ENCODE peak calls at places on chromosome 10, in nine cellular contexts. A, O, P, M, E, X, I, C and T are unnamed samples.
A peak's percentile ranks its signal among the peaks of the same experiment; 100 is the strongest.

GRCh38 chr10:73625004-73625883 is 16.0 kb downstream of the MYOZ1 start:
- DNase-seq in P (no peak), O (no peak), I (peak; percentile 21), X (peak; percentile 85), E (no peak), M (no peak), A (peak; percentile 27), C (no peak), T (peak; percentile 45)

GRCh38 chr10:6920072-6921019 is 340.3 kb upstream of the PRKCQ start:
- DNase-seq in O (peak; percentile 91), P (no peak), A (peak; percentile 12), M (peak; percentile 56), I (peak; percentile 92), E (peak; percentile 68), C (peak; percentile 87), X (peak; percentile 92), T (peak; percentile 54)

GRCh38 chr10:99941942-99942835 is 67.6 kb downstream of the DNMBP start:
- DNase-seq in P (no peak), E (no peak), I (no peak), X (no peak), C (no peak), A (peak; percentile 51), M (no peak), O (no peak), T (no peak)

GRCh38 chr10:89615824-89616223 is 29.2 kb downstream of the PANK1 start:
- DNase-seq in O (no peak), X (no peak), M (no peak), E (no peak), P (no peak), C (no peak), A (peak; percentile 48), I (no peak), T (no peak)

GRCh38 chr10:57661206-57661605 is 606.5 kb downstream of the IPMK start:
- DNase-seq in I (no peak), O (no peak), X (no peak), C (no peak), A (no peak), M (no peak), E (no peak), P (no peak), T (no peak)

GRCh38 chr10:49605177-49605938 is 4.8 kb upstream of the SLC18A3 start:
- DNase-seq in A (no peak), I (no peak), O (no peak), C (peak; percentile 67), P (no peak), M (no peak), X (no peak), E (no peak), T (no peak)

GRCh38 chr10:126221874-126222273 is 166.4 kb downstream of the ADAM12 start:
- DNase-seq in I (no peak), P (no peak), E (no peak), C (no peak), X (no peak), A (no peak), M (no peak), O (no peak), T (no peak)

GRCh38 chr10:84334806-84335205 is 6.4 kb downstream of the CCSER2 start:
- DNase-seq in A (no peak), P (no peak), M (no peak), X (peak; percentile 20), E (no peak), O (no peak), I (no peak), C (no peak), T (no peak)

GRCh38 chr10:102492344-102492939 is 10.1 kb downstream of the ACTR1A start:
- DNase-seq in X (no peak), C (no peak), P (no peak), M (no peak), E (no peak), I (no peak), O (no peak), A (no peak), T (no peak)

GRCh38 chr10:8035641-8036520 is 18.6 kb upstream of the GATA3 start:
- DNase-seq in E (no peak), X (peak; percentile 69), P (no peak), I (no peak), C (peak; percentile 67), A (no peak), O (no peak), M (no peak), T (no peak)

GRCh38 chr10:71333154-71333887 is 14.3 kb downstream of the SLC29A3 start:
- DNase-seq in P (no peak), O (peak; percentile 66), X (no peak), A (no peak), M (no peak), C (no peak), E (no peak), I (no peak), T (no peak)

GRCh38 chr10:9126728-9127127 is 1072.2 kb downstream of the GATA3 start:
- DNase-seq in C (no peak), O (no peak), P (no peak), X (no peak), I (peak; percentile 24), M (no peak), E (no peak), A (no peak), T (no peak)

GRCh38 chr10:71842856-71843530 is 8.1 kb downstream of the PSAP start:
- DNase-seq in M (no peak), P (no peak), I (no peak), X (no peak), A (no peak), C (no peak), O (no peak), E (no peak), T (no peak)

GRCh38 chr10:29030855-29031254 is 258.0 kb upstream of the LYZL1 start:
- DNase-seq in I (no peak), A (no peak), E (no peak), P (no peak), C (no peak), M (no peak), O (no peak), X (no peak), T (no peak)

GRCh38 chr10:29026802-29027201 is 262.1 kb upstream of the LYZL1 start:
- DNase-seq in A (no peak), E (no peak), M (no peak), C (no peak), O (no peak), P (no peak), X (no peak), I (no peak), T (no peak)

GRCh38 chr10:29032229-29032628 is 256.6 kb upstream of the LYZL1 start:
- DNase-seq in E (no peak), A (no peak), C (no peak), M (no peak), X (no peak), I (no peak), O (no peak), P (no peak), T (no peak)

GRCh38 chr10:29026065-29026797 is 262.6 kb upstream of the LYZL1 start:
- DNase-seq in A (no peak), I (no peak), P (no peak), X (peak; percentile 92), E (no peak), O (no peak), M (no peak), C (no peak), T (no peak)

GRCh38 chr10:29028486-29028885 is 260.4 kb upstream of the LYZL1 start:
- DNase-seq in E (no peak), I (no peak), M (no peak), C (no peak), P (no peak), A (no peak), O (no peak), X (no peak), T (no peak)
- TF ChIP-seq CTCF in E (no peak), I (no peak), M (no peak), C (no peak), P (no peak), A (no peak), O (no peak), X (no peak), T (no peak)

GRCh38 chr10:114499120-114499519 is 94.8 kb upstream of the AFAP1L2 start:
- DNase-seq in C (no peak), M (no peak), A (no peak), O (no peak), I (no peak), E (no peak), X (no peak), P (no peak), T (no peak)

GRCh38 chr10:114502071-114502470 is 97.8 kb upstream of the AFAP1L2 start:
- DNase-seq in A (no peak), I (no peak), O (no peak), E (no peak), X (no peak), C (no peak), M (no peak), P (no peak), T (no peak)

GRCh38 chr10:114499630-114500190 is 95.4 kb upstream of the AFAP1L2 start:
- DNase-seq in O (no peak), I (peak; percentile 93), E (peak; percentile 24), A (no peak), P (no peak), M (no peak), X (no peak), C (peak; percentile 70), T (no peak)

GRCh38 chr10:114500643-114501042 is 96.3 kb upstream of the AFAP1L2 start:
- DNase-seq in A (no peak), P (no peak), M (no peak), E (no peak), X (no peak), C (no peak), I (no peak), O (no peak), T (no peak)

GRCh38 chr10:114501650-114502049 is 97.3 kb upstream of the AFAP1L2 start:
- DNase-seq in A (no peak), X (no peak), I (no peak), E (no peak), C (no peak), O (no peak), P (no peak), M (no peak), T (no peak)
- TF ChIP-seq CTCF in A (no peak), X (no peak), I (peak; percentile 23), E (no peak), C (no peak), O (no peak), P (no peak), M (no peak), T (peak; percentile 48)

GRCh38 chr10:79502561-79503309 is 9.6 kb upstream of the EIF5AL1 start:
- DNase-seq in E (no peak), I (no peak), C (no peak), M (peak; percentile 35), X (peak; percentile 79), P (no peak), O (no peak), A (peak; percentile 23), T (no peak)
- TF ChIP-seq CTCF in E (no peak), I (no peak), C (no peak), M (peak; percentile 40), X (peak; percentile 4), P (peak; percentile 39), O (peak; percentile 38), A (peak; percentile 53), T (peak; percentile 57)

DNA sequence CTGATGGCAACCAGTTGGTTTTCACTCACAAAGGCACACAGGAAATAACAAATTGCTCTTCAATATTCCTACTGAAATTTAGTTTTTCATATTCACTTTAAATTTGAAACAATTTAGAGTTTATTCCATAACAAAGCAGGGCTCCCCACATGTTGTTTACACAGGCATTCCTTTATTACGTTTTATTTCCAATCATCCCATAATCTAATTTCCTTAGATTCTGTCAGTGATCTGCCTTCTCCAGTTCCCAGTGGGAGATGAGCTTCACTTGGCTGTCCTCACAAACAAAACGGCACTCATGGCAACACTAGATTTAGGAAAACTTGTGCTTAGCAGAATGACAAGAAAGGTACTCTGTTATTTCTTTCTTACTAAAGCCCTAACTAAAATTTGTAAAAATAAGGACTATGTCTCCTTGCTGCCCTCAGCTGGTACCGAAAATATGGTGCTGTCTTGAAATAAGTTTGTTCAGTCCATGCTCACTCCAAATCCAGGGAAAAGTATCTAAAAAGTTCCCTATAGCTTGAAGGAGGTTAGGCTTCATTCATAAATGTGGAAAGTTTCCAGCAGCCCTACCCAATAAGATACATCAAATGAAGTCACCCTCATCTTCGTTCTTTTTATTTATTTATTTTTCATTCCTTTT is 23.0 kb downstream of the PHYH start:
- DNase-seq in M (no peak), I (no peak), P (no peak), A (peak; percentile 30), E (no peak), X (no peak), O (no peak), C (no peak), T (no peak)
- TF ChIP-seq CTCF in M (no peak), I (no peak), P (peak; percentile 31), A (peak; percentile 24), E (no peak), X (peak; percentile 34), O (no peak), C (no peak), T (no peak)